ENCODE peak calls at places on chromosomes 7 and 10, in five cellular contexts. One of them, this sample, is unnamed. For H3K4me1, the result is how much of the 10 kb centered on the place peaks cover.

GRCh38 chr7:18498327-18498726 is 2.8 kb downstream of the HDAC9 start:
- DNase-seq in heart left ventricle: no peak
- DNase-seq in mucosa of descending colon: no peak
- DNase-seq in fibroblast of lung: no peak
- DNase-seq in transverse colon: no peak
- DNase-seq in this sample: no peak

GRCh38 chr7:68770649-68771048 is 827.6 kb upstream of the AUTS2 start:
- DNase-seq in heart left ventricle: peak
- DNase-seq in mucosa of descending colon: no peak
- DNase-seq in fibroblast of lung: no peak
- DNase-seq in transverse colon: no peak
- DNase-seq in this sample: peak

GRCh38 chr7:99707096-99707495 is 27.3 kb upstream of the CYP3A5 start:
- DNase-seq in heart left ventricle: no peak
- DNase-seq in mucosa of descending colon: no peak
- DNase-seq in fibroblast of lung: peak
- DNase-seq in transverse colon: no peak
- DNase-seq in this sample: no peak

GRCh38 chr10:4266387-4267083 is 481.5 kb upstream of the KLF6 start:
- DNase-seq in heart left ventricle: no peak
- DNase-seq in mucosa of descending colon: no peak
- DNase-seq in fibroblast of lung: peak
- DNase-seq in transverse colon: no peak
- DNase-seq in this sample: no peak

GRCh38 chr7:41134873-41135250 is 568.0 kb downstream of the INHBA start:
- DNase-seq in heart left ventricle: no peak
- DNase-seq in mucosa of descending colon: no peak
- DNase-seq in fibroblast of lung: no peak
- DNase-seq in transverse colon: no peak
- DNase-seq in this sample: no peak

GRCh38 chr10:7457478-7458316 is 46.9 kb upstream of the SFMBT2 start:
- DNase-seq in heart left ventricle: no peak
- DNase-seq in mucosa of descending colon: no peak
- DNase-seq in fibroblast of lung: peak
- DNase-seq in transverse colon: no peak
- DNase-seq in this sample: no peak

GRCh38 chr10:43939389-43939938 is 290.8 kb upstream of the ZNF32 start:
- DNase-seq in heart left ventricle: no peak
- DNase-seq in mucosa of descending colon: no peak
- DNase-seq in fibroblast of lung: no peak
- DNase-seq in transverse colon: no peak
- DNase-seq in this sample: no peak

GRCh38 chr7:105602325-105603305 is 21.3 kb upstream of the EFCAB10 start:
- DNase-seq in heart left ventricle: no peak
- DNase-seq in mucosa of descending colon: no peak
- DNase-seq in fibroblast of lung: peak
- DNase-seq in transverse colon: no peak
- DNase-seq in this sample: no peak

GRCh38 chr7:55476071-55476803 is 96.1 kb downstream of the VOPP1 start:
- DNase-seq in heart left ventricle: no peak
- DNase-seq in mucosa of descending colon: no peak
- DNase-seq in fibroblast of lung: peak
- DNase-seq in transverse colon: no peak
- DNase-seq in this sample: no peak

GRCh38 chr10:24694086-24694485 is 29.6 kb downstream of the ARHGAP21 start:
- DNase-seq in heart left ventricle: no peak
- DNase-seq in mucosa of descending colon: no peak
- DNase-seq in fibroblast of lung: peak
- DNase-seq in transverse colon: no peak
- DNase-seq in this sample: no peak

GRCh38 chr7:10863476-10863875 is 110.2 kb upstream of the PHF14 start:
- DNase-seq in heart left ventricle: no peak
- DNase-seq in mucosa of descending colon: no peak
- DNase-seq in fibroblast of lung: no peak
- DNase-seq in transverse colon: no peak
- DNase-seq in this sample: no peak

GRCh38 chr10:83585686-83586085 is 553.6 kb upstream of the GHITM start:
- DNase-seq in heart left ventricle: no peak
- DNase-seq in mucosa of descending colon: no peak
- DNase-seq in fibroblast of lung: peak
- DNase-seq in transverse colon: no peak
- DNase-seq in this sample: no peak

GRCh38 chr7:16933296-16934248 is 51.8 kb upstream of the AGR3 start:
- DNase-seq in heart left ventricle: no peak
- DNase-seq in mucosa of descending colon: no peak
- DNase-seq in fibroblast of lung: peak
- DNase-seq in transverse colon: no peak
- DNase-seq in this sample: no peak

GRCh38 chr10:88565072-88565471 is 18.0 kb downstream of the RNLS start:
- DNase-seq in heart left ventricle: no peak
- DNase-seq in mucosa of descending colon: no peak
- DNase-seq in fibroblast of lung: peak
- DNase-seq in transverse colon: no peak
- DNase-seq in this sample: no peak

GRCh38 chr7:14197280-14197679 is 207.8 kb upstream of the ETV1 start:
- DNase-seq in heart left ventricle: peak
- DNase-seq in mucosa of descending colon: no peak
- DNase-seq in fibroblast of lung: peak
- DNase-seq in transverse colon: no peak
- DNase-seq in this sample: peak

GRCh38 chr10:79159141-79159619 is 90.4 kb downstream of the ZMIZ1 start:
- DNase-seq in heart left ventricle: no peak
- DNase-seq in mucosa of descending colon: no peak
- DNase-seq in fibroblast of lung: peak
- DNase-seq in transverse colon: no peak
- DNase-seq in this sample: no peak

GRCh38 chr10:48469516-48470020 is 135.3 kb downstream of the ARHGAP22 start:
- DNase-seq in heart left ventricle: no peak
- DNase-seq in mucosa of descending colon: no peak
- DNase-seq in fibroblast of lung: no peak
- DNase-seq in transverse colon: no peak
- DNase-seq in this sample: peak

GRCh38 chr10:48491422-48492139 is 113.3 kb downstream of the ARHGAP22 start:
- DNase-seq in heart left ventricle: no peak
- DNase-seq in mucosa of descending colon: no peak
- DNase-seq in fibroblast of lung: no peak
- DNase-seq in transverse colon: no peak
- DNase-seq in this sample: no peak

GRCh38 chr10:88149906-88150305 is 286.5 kb downstream of the PTEN start:
- DNase-seq in heart left ventricle: no peak
- DNase-seq in mucosa of descending colon: no peak
- DNase-seq in fibroblast of lung: peak
- DNase-seq in transverse colon: no peak
- DNase-seq in this sample: no peak

GRCh38 chr10:652226-652625 is 37.2 kb downstream of the DIP2C start:
- DNase-seq in heart left ventricle: no peak
- DNase-seq in mucosa of descending colon: no peak
- DNase-seq in fibroblast of lung: no peak
- DNase-seq in transverse colon: no peak
- DNase-seq in this sample: no peak

GRCh38 chr10:77251297-77252013 is 386.2 kb downstream of the KCNMA1 start:
- DNase-seq in heart left ventricle: no peak
- DNase-seq in mucosa of descending colon: no peak
- DNase-seq in fibroblast of lung: peak
- DNase-seq in transverse colon: no peak
- DNase-seq in this sample: peak

DNA sequence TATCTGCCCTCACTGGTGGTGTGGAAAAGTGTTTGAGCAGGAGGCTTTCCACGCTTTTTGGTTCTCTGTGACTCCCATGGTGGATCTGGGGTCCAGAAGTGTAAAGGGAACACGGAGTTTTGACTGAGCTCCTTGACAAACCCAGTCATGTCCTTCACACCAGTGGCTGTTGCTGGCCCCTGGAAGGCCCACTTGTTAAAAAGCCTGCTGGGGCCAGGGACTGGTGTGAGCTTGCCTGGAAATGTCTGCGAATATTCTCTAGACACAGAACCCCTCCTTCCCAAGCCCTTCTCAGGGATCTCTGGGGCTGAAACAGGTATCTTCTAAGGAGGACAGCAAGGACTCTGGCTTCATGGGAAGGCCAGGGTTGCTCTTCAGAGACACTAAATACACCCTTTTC is 343.0 kb downstream of the TCERG1L start:
- DNase-seq in heart left ventricle: no peak
- DNase-seq in mucosa of descending colon: no peak
- DNase-seq in fibroblast of lung: no peak
- DNase-seq in transverse colon: no peak
- DNase-seq in this sample: no peak
- H3K4me1 ChIP-seq in heart left ventricle: under half
- H3K4me1 ChIP-seq in mucosa of descending colon: under half
- H3K4me1 ChIP-seq in fibroblast of lung: under half
- H3K4me1 ChIP-seq in transverse colon: under half
- H3K4me1 ChIP-seq in this sample: under half

GRCh38 chr10:12710594-12711343 is 290.7 kb downstream of the CCDC3 start:
- DNase-seq in heart left ventricle: peak
- DNase-seq in mucosa of descending colon: peak
- DNase-seq in fibroblast of lung: peak
- DNase-seq in transverse colon: peak
- DNase-seq in this sample: peak
- H3K4me1 ChIP-seq in heart left ventricle: under half
- H3K4me1 ChIP-seq in mucosa of descending colon: under half
- H3K4me1 ChIP-seq in fibroblast of lung: under half
- H3K4me1 ChIP-seq in transverse colon: under half
- H3K4me1 ChIP-seq in this sample: under half

GRCh38 chr10:69228151-69228550 is 8.0 kb downstream of the HKDC1 start:
- DNase-seq in heart left ventricle: no peak
- DNase-seq in mucosa of descending colon: no peak
- DNase-seq in fibroblast of lung: no peak
- DNase-seq in transverse colon: no peak
- DNase-seq in this sample: no peak

GRCh38 chr10:69224862-69225657 is 4.9 kb downstream of the HKDC1 start:
- DNase-seq in heart left ventricle: no peak
- DNase-seq in mucosa of descending colon: no peak
- DNase-seq in fibroblast of lung: no peak
- DNase-seq in transverse colon: no peak
- DNase-seq in this sample: no peak

GRCh38 chr10:69226919-69227450 is 6.9 kb downstream of the HKDC1 start:
- DNase-seq in heart left ventricle: no peak
- DNase-seq in mucosa of descending colon: no peak
- DNase-seq in fibroblast of lung: no peak
- DNase-seq in transverse colon: no peak
- DNase-seq in this sample: no peak

GRCh38 chr10:69223028-69223342 is 2.9 kb downstream of the HKDC1 start:
- DNase-seq in heart left ventricle: no peak
- DNase-seq in mucosa of descending colon: no peak
- DNase-seq in fibroblast of lung: no peak
- DNase-seq in transverse colon: no peak
- DNase-seq in this sample: no peak

DNA sequence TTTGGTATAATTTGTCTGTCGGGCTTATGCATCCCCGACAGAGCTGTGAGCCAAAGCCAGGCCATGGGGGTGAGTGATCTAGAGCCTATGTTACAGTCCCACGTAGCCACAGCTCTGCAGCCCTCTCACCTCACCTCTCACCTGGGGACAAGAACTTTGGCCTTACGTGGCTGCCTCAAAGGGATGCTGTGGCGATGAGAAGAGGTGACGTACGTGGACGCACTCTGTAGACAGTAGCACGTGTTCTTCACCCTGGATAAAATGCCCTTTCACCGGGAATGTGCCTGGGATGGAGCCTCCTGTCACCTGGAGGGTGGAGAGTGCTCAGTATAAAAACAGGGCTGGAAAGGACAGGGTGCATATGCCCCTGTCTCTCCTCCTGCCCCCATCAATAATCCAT is 5.5 kb downstream of the HKDC1 start:
- DNase-seq in heart left ventricle: no peak
- DNase-seq in mucosa of descending colon: no peak
- DNase-seq in fibroblast of lung: no peak
- DNase-seq in transverse colon: no peak
- DNase-seq in this sample: no peak
- H3K4me1 ChIP-seq in heart left ventricle: under half
- H3K4me1 ChIP-seq in mucosa of descending colon: under half
- H3K4me1 ChIP-seq in fibroblast of lung: under half
- H3K4me1 ChIP-seq in transverse colon: under half
- H3K4me1 ChIP-seq in this sample: under half

GRCh38 chr10:80518143-80518806 is 19.4 kb upstream of the SH2D4B start:
- DNase-seq in heart left ventricle: no peak
- DNase-seq in mucosa of descending colon: no peak
- DNase-seq in fibroblast of lung: no peak
- DNase-seq in transverse colon: no peak
- DNase-seq in this sample: no peak

GRCh38 chr10:80522756-80523363 is 14.8 kb upstream of the SH2D4B start:
- DNase-seq in heart left ventricle: no peak
- DNase-seq in mucosa of descending colon: no peak
- DNase-seq in fibroblast of lung: no peak
- DNase-seq in transverse colon: no peak
- DNase-seq in this sample: no peak

GRCh38 chr10:80518807-80519360 is 18.8 kb upstream of the SH2D4B start:
- DNase-seq in heart left ventricle: peak
- DNase-seq in mucosa of descending colon: no peak
- DNase-seq in fibroblast of lung: no peak
- DNase-seq in transverse colon: no peak
- DNase-seq in this sample: no peak

GRCh38 chr10:80519936-80520650 is 17.6 kb upstream of the SH2D4B start:
- DNase-seq in heart left ventricle: no peak
- DNase-seq in mucosa of descending colon: no peak
- DNase-seq in fibroblast of lung: no peak
- DNase-seq in transverse colon: no peak
- DNase-seq in this sample: no peak

DNA sequence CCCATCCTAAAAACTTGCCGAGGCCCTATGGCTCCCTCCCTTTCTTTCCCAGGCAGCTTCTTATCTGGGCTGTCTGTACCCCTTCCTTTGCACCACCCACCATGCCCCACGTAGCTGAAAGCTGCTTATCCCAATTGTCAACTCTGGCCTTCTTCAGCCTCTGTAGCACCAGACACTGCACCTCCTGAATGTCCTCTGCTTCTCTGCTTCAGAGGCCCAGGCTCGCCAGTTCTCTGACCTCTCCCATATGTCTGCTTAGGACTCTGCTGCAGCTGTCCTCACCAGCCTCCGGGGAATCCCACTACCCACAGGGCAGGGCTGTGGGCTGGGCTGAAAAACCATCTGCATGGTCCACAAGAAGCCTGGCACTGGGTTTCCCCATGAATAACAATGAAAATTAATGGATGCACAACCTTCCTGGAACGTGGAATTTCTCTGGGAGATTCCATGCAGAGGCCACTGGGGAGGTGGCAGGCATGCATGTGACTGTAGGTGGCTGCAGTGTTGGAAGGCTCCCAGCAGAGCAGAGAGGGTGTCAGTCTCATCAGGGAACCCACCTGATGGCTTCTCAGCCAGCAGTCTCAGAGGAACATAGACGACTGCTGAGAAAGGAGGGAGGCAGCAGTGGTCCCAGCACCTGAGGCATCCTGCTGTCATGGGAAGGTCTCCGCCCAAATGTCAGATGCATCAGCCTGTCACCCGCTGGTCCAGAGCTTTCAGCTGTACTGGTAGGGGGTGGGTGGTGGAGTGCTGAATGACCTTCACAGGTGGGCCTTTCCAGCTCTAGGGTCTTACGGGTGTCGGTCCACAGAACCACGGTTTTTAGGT is 16.8 kb upstream of the SH2D4B start:
- DNase-seq in heart left ventricle: no peak
- DNase-seq in mucosa of descending colon: peak
- DNase-seq in fibroblast of lung: no peak
- DNase-seq in transverse colon: no peak
- DNase-seq in this sample: no peak
- H3K4me1 ChIP-seq in heart left ventricle: under half
- H3K4me1 ChIP-seq in mucosa of descending colon: under half
- H3K4me1 ChIP-seq in fibroblast of lung: under half
- H3K4me1 ChIP-seq in transverse colon: under half
- H3K4me1 ChIP-seq in this sample: under half

This sample was measured in BE2C.